ENCODE peak calls at places on chromosomes 11 and 22, in six cellular contexts. One of them, this sample, is unnamed.

GRCh38 chr11:27571151-27571840 is 64.7 kb upstream of the LIN7C start:
- DNase-seq in mucosa of descending colon: no peak
- DNase-seq in RWPE1: no peak
- DNase-seq in cardiac fibroblast: peak
- DNase-seq in CD4-positive, alpha-beta T cell: no peak
- DNase-seq in HepG2: no peak
- DNase-seq in this sample: no peak

GRCh38 chr22:19632671-19633148 is 81.6 kb upstream of the SEPTIN5 start:
- DNase-seq in RWPE1: no peak
- DNase-seq in cardiac fibroblast: peak
- DNase-seq in mucosa of descending colon: no peak
- DNase-seq in CD4-positive, alpha-beta T cell: no peak
- DNase-seq in HepG2: no peak
- DNase-seq in this sample: no peak

GRCh38 chr22:19105456-19105855 is 16.8 kb downstream of the DGCR2 start:
- DNase-seq in mucosa of descending colon: no peak
- DNase-seq in CD4-positive, alpha-beta T cell: no peak
- DNase-seq in cardiac fibroblast: no peak
- DNase-seq in RWPE1: no peak
- DNase-seq in HepG2: no peak
- DNase-seq in this sample: no peak

GRCh38 chr11:113397212-113397611 is 9.6 kb downstream of the ANKK1 start:
- DNase-seq in CD4-positive, alpha-beta T cell: no peak
- DNase-seq in mucosa of descending colon: no peak
- DNase-seq in cardiac fibroblast: no peak
- DNase-seq in RWPE1: no peak
- DNase-seq in HepG2: no peak
- DNase-seq in this sample: no peak

GRCh38 chr11:69750108-69750850 is 24.9 kb downstream of the FGF4 start:
- DNase-seq in cardiac fibroblast: no peak
- DNase-seq in RWPE1: no peak
- DNase-seq in CD4-positive, alpha-beta T cell: no peak
- DNase-seq in HepG2: no peak
- DNase-seq in mucosa of descending colon: no peak
- DNase-seq in this sample: no peak

GRCh38 chr22:16949561-16949960 is 58.5 kb downstream of the GAB4 start:
- DNase-seq in cardiac fibroblast: no peak
- DNase-seq in mucosa of descending colon: no peak
- DNase-seq in CD4-positive, alpha-beta T cell: no peak
- DNase-seq in HepG2: no peak
- DNase-seq in RWPE1: no peak
- DNase-seq in this sample: peak

GRCh38 chr11:16859651-16860050 is 121.2 kb downstream of the C11orf58 start:
- DNase-seq in RWPE1: no peak
- DNase-seq in HepG2: no peak
- DNase-seq in mucosa of descending colon: no peak
- DNase-seq in cardiac fibroblast: no peak
- DNase-seq in CD4-positive, alpha-beta T cell: no peak
- DNase-seq in this sample: no peak

GRCh38 chr11:8263109-8263768 is 439 bp downstream of the LMO1 start:
- DNase-seq in RWPE1: no peak
- DNase-seq in HepG2: no peak
- DNase-seq in CD4-positive, alpha-beta T cell: no peak
- DNase-seq in mucosa of descending colon: no peak
- DNase-seq in cardiac fibroblast: no peak
- DNase-seq in this sample: no peak

GRCh38 chr11:94780432-94780831 is 12.3 kb downstream of the AMOTL1 start:
- DNase-seq in RWPE1: no peak
- DNase-seq in HepG2: no peak
- DNase-seq in CD4-positive, alpha-beta T cell: no peak
- DNase-seq in cardiac fibroblast: no peak
- DNase-seq in mucosa of descending colon: no peak
- DNase-seq in this sample: no peak

GRCh38 chr11:22976146-22976545 is 115.9 kb upstream of the CCDC179 start:
- DNase-seq in RWPE1: peak
- DNase-seq in mucosa of descending colon: no peak
- DNase-seq in cardiac fibroblast: peak
- DNase-seq in HepG2: no peak
- DNase-seq in CD4-positive, alpha-beta T cell: no peak
- DNase-seq in this sample: peak

GRCh38 chr11:3046641-3047040 is 10.6 kb downstream of the CARS1 start:
- DNase-seq in cardiac fibroblast: no peak
- DNase-seq in RWPE1: no peak
- DNase-seq in mucosa of descending colon: no peak
- DNase-seq in CD4-positive, alpha-beta T cell: no peak
- DNase-seq in HepG2: no peak
- DNase-seq in this sample: no peak

GRCh38 chr11:104332110-104332509 is 168.2 kb upstream of the PDGFD start:
- DNase-seq in CD4-positive, alpha-beta T cell: no peak
- DNase-seq in cardiac fibroblast: no peak
- DNase-seq in HepG2: peak
- DNase-seq in mucosa of descending colon: no peak
- DNase-seq in RWPE1: no peak
- DNase-seq in this sample: peak
- TF ChIP-seq CTCF in CD4-positive, alpha-beta T cell: no peak
- TF ChIP-seq CTCF in cardiac fibroblast: peak
- TF ChIP-seq CTCF in HepG2: peak
- TF ChIP-seq CTCF in mucosa of descending colon: no peak
- TF ChIP-seq CTCF in RWPE1: no peak
- TF ChIP-seq CTCF in this sample: peak

GRCh38 chr22:30287626-30288413 is 1.5 kb downstream of the CASTOR1 start:
- DNase-seq in HepG2: peak
- DNase-seq in cardiac fibroblast: peak
- DNase-seq in RWPE1: peak
- DNase-seq in mucosa of descending colon: peak
- DNase-seq in CD4-positive, alpha-beta T cell: peak
- DNase-seq in this sample: peak
- TF ChIP-seq CTCF in HepG2: peak
- TF ChIP-seq CTCF in cardiac fibroblast: peak
- TF ChIP-seq CTCF in RWPE1: peak
- TF ChIP-seq CTCF in mucosa of descending colon: peak
- TF ChIP-seq CTCF in CD4-positive, alpha-beta T cell: peak
- TF ChIP-seq CTCF in this sample: peak

GRCh38 chr11:65907878-65908277 is 7.7 kb upstream of the FOSL1 start:
- DNase-seq in CD4-positive, alpha-beta T cell: no peak
- DNase-seq in mucosa of descending colon: no peak
- DNase-seq in cardiac fibroblast: no peak
- DNase-seq in RWPE1: no peak
- DNase-seq in HepG2: no peak
- DNase-seq in this sample: no peak

GRCh38 chr11:65915821-65916251 is 3.0 kb downstream of the C11orf68 start:
- DNase-seq in CD4-positive, alpha-beta T cell: no peak
- DNase-seq in RWPE1: peak
- DNase-seq in mucosa of descending colon: peak
- DNase-seq in cardiac fibroblast: peak
- DNase-seq in HepG2: peak
- DNase-seq in this sample: peak

GRCh38 chr11:65915101-65915820 is 3.6 kb downstream of the C11orf68 start:
- DNase-seq in CD4-positive, alpha-beta T cell: no peak
- DNase-seq in RWPE1: no peak
- DNase-seq in HepG2: no peak
- DNase-seq in cardiac fibroblast: no peak
- DNase-seq in mucosa of descending colon: no peak
- DNase-seq in this sample: peak

GRCh38 chr11:65912840-65913239 is 6.0 kb downstream of the C11orf68 start:
- DNase-seq in RWPE1: peak
- DNase-seq in cardiac fibroblast: peak
- DNase-seq in mucosa of descending colon: no peak
- DNase-seq in CD4-positive, alpha-beta T cell: no peak
- DNase-seq in HepG2: no peak
- DNase-seq in this sample: peak

DNA sequence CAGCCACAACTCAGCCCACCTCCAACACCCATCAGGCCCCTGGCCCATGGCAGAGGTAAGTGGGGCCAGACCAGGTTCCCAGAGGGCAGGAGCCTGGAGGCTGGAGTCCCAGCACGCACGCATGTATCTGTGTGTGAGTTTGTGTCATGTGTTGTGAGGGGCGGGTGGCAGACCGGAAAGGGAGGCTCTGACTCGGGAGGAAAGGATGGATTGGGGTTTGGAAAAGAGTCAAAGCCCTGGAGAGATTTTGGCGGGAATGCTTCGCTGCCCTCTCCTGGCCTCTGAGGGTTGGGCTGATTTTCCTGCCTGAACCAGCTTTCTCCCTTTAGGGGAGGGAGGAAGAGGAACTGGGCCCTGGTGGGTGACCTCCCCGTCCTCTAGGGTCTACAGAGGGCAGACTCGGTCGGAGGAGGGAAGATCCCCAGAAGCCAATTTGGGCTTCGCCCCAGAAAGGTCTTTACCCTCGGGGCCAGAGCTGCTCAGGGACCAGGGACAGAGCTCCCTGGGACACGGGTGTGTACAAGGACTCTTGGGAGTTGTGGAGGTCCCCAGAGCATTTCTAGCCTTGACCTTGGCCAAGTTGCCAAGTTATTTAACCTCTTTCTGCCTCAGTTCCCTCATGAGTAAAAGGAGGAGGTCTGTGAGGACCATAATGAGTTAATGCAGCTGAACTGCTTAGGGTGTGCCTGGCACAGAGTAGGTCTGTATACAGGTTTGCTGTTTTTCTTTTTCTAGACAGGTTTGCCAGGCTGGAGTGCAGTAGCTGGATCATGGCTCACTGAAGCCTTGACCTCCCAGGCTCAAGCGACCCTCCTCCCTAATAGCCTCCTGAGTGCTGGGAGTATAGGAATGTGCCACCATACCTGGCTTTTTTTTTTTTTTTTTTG is 6.9 kb downstream of the C11orf68 start:
- DNase-seq in RWPE1: peak
- DNase-seq in CD4-positive, alpha-beta T cell: no peak
- DNase-seq in HepG2: no peak
- DNase-seq in cardiac fibroblast: peak
- DNase-seq in mucosa of descending colon: no peak
- DNase-seq in this sample: peak
- TF ChIP-seq CTCF in RWPE1: peak
- TF ChIP-seq CTCF in CD4-positive, alpha-beta T cell: no peak
- TF ChIP-seq CTCF in HepG2: peak
- TF ChIP-seq CTCF in cardiac fibroblast: peak
- TF ChIP-seq CTCF in mucosa of descending colon: no peak
- TF ChIP-seq CTCF in this sample: peak

GRCh38 chr11:105000167-105000566 is 22.8 kb downstream of the CASP5 start:
- DNase-seq in CD4-positive, alpha-beta T cell: no peak
- DNase-seq in cardiac fibroblast: no peak
- DNase-seq in mucosa of descending colon: no peak
- DNase-seq in RWPE1: peak
- DNase-seq in HepG2: peak
- DNase-seq in this sample: no peak
- TF ChIP-seq CTCF in CD4-positive, alpha-beta T cell: no peak
- TF ChIP-seq CTCF in cardiac fibroblast: peak
- TF ChIP-seq CTCF in mucosa of descending colon: no peak
- TF ChIP-seq CTCF in RWPE1: no peak
- TF ChIP-seq CTCF in HepG2: no peak
- TF ChIP-seq CTCF in this sample: no peak

GRCh38 chr11:33257897-33258630 is 883 bp downstream of the HIPK3 start:
- DNase-seq in RWPE1: peak
- DNase-seq in CD4-positive, alpha-beta T cell: peak
- DNase-seq in HepG2: peak
- DNase-seq in mucosa of descending colon: peak
- DNase-seq in cardiac fibroblast: peak
- DNase-seq in this sample: peak
- TF ChIP-seq CTCF in RWPE1: no peak
- TF ChIP-seq CTCF in CD4-positive, alpha-beta T cell: no peak
- TF ChIP-seq CTCF in HepG2: peak
- TF ChIP-seq CTCF in mucosa of descending colon: no peak
- TF ChIP-seq CTCF in cardiac fibroblast: peak
- TF ChIP-seq CTCF in this sample: no peak

GRCh38 chr11:89405629-89406028 is 85.5 kb downstream of the NOX4 start:
- DNase-seq in RWPE1: peak
- DNase-seq in cardiac fibroblast: peak
- DNase-seq in CD4-positive, alpha-beta T cell: no peak
- DNase-seq in mucosa of descending colon: no peak
- DNase-seq in HepG2: no peak
- DNase-seq in this sample: peak
- TF ChIP-seq CTCF in RWPE1: peak
- TF ChIP-seq CTCF in cardiac fibroblast: peak
- TF ChIP-seq CTCF in CD4-positive, alpha-beta T cell: no peak
- TF ChIP-seq CTCF in mucosa of descending colon: no peak
- TF ChIP-seq CTCF in HepG2: no peak
- TF ChIP-seq CTCF in this sample: peak

GRCh38 chr22:23520875-23521441 is 59.1 kb downstream of the IGLL1 start:
- DNase-seq in CD4-positive, alpha-beta T cell: no peak
- DNase-seq in cardiac fibroblast: peak
- DNase-seq in RWPE1: no peak
- DNase-seq in HepG2: peak
- DNase-seq in mucosa of descending colon: no peak
- DNase-seq in this sample: no peak

GRCh38 chr22:23519442-23520177 is 60.5 kb downstream of the IGLL1 start:
- DNase-seq in CD4-positive, alpha-beta T cell: no peak
- DNase-seq in cardiac fibroblast: no peak
- DNase-seq in HepG2: no peak
- DNase-seq in mucosa of descending colon: no peak
- DNase-seq in RWPE1: no peak
- DNase-seq in this sample: no peak

GRCh38 chr22:23523746-23524145 is 56.3 kb downstream of the IGLL1 start:
- DNase-seq in RWPE1: no peak
- DNase-seq in CD4-positive, alpha-beta T cell: no peak
- DNase-seq in HepG2: no peak
- DNase-seq in cardiac fibroblast: no peak
- DNase-seq in mucosa of descending colon: no peak
- DNase-seq in this sample: no peak

GRCh38 chr22:23522642-23523251 is 57.3 kb downstream of the IGLL1 start:
- DNase-seq in CD4-positive, alpha-beta T cell: no peak
- DNase-seq in mucosa of descending colon: no peak
- DNase-seq in RWPE1: no peak
- DNase-seq in HepG2: peak
- DNase-seq in cardiac fibroblast: peak
- DNase-seq in this sample: no peak

GRCh38 chr22:23521442-23522113 is 58.5 kb downstream of the IGLL1 start:
- DNase-seq in HepG2: peak
- DNase-seq in RWPE1: peak
- DNase-seq in CD4-positive, alpha-beta T cell: peak
- DNase-seq in cardiac fibroblast: peak
- DNase-seq in mucosa of descending colon: peak
- DNase-seq in this sample: peak
- TF ChIP-seq CTCF in HepG2: peak
- TF ChIP-seq CTCF in RWPE1: peak
- TF ChIP-seq CTCF in CD4-positive, alpha-beta T cell: no peak
- TF ChIP-seq CTCF in cardiac fibroblast: no peak
- TF ChIP-seq CTCF in mucosa of descending colon: no peak
- TF ChIP-seq CTCF in this sample: no peak

This sample was measured in MCF 10A.